ENCODE peak calls at places on chromosomes 3 and 15, in five cellular contexts. L is HEK293T, P is brain microvascular endothelial cell, I is left lobe of liver, G is endothelial cell. B is an unnamed sample.

GRCh38 chr3:161142486-161142885 is 37.3 kb upstream of the B3GALNT1 start:
- DNase-seq in L (no peak), P (no peak), G (no peak), I (no peak), B (no peak)

GRCh38 chr15:29063646-29064045 is 177.9 kb downstream of the APBA2 start:
- DNase-seq in P (no peak), G (no peak), L (no peak), I (no peak), B (no peak)

GRCh38 chr3:123028233-123028828 is 768 bp upstream of the SEMA5B start:
- DNase-seq in G (no peak), I (no peak), L (peak; percentile 81), P (peak; percentile 43), B (no peak)

GRCh38 chr3:159860727-159861126 is 127.9 kb upstream of the IL12A start:
- DNase-seq in G (peak; percentile 47), L (no peak), I (no peak), P (no peak), B (peak; percentile 61)

GRCh38 chr3:177597325-177598109 is 400.2 kb upstream of the TBL1XR1 start:
- DNase-seq in I (peak; percentile 73), G (no peak), L (no peak), P (peak; percentile 88), B (no peak)

GRCh38 chr15:68930268-68931022 is at the start of gene SPESP1:
- DNase-seq in G (no peak), I (peak; percentile 78), P (peak; percentile 1), L (no peak), B (no peak)

GRCh38 chr15:99104788-99105515 is at the start of gene SYNM:
- DNase-seq in L (peak; percentile 95), P (peak; percentile 39), I (peak; percentile 80), G (peak; percentile 88), B (peak; percentile 85)

GRCh38 chr3:125313060-125313635 is 62.0 kb downstream of the ZNF148 start:
- DNase-seq in G (no peak), I (no peak), L (no peak), P (no peak), B (no peak)

GRCh38 chr3:30760040-30760439 is 134.4 kb downstream of the GADL1 start:
- DNase-seq in L (no peak), I (no peak), G (no peak), P (no peak), B (no peak)

GRCh38 chr3:144843099-144843498 is 871.5 kb downstream of the DIPK2A start:
- DNase-seq in L (no peak), P (no peak), I (no peak), G (no peak), B (no peak)

B was measured in glutamatergic neuron.